ENCODE peak calls at places on chromosomes 7 and 10, in five cellular contexts. One of them, this sample, is unnamed.

GRCh38 chr10:121092341-121093099 is 241.4 kb downstream of the WDR11 start:
- DNase-seq in H1: no peak
- DNase-seq in K562: no peak
- DNase-seq in HepG2: no peak
- DNase-seq in A549: no peak
- DNase-seq in this sample: no peak

GRCh38 chr7:47783456-47784240 is 164.6 kb downstream of the PKD1L1 start:
- DNase-seq in K562: no peak
- DNase-seq in HepG2: peak
- DNase-seq in A549: peak
- DNase-seq in H1: no peak
- DNase-seq in this sample: peak

GRCh38 chr10:90777614-90778013 is 80.2 kb downstream of the HTR7 start:
- DNase-seq in HepG2: no peak
- DNase-seq in H1: no peak
- DNase-seq in A549: no peak
- DNase-seq in K562: no peak
- DNase-seq in this sample: no peak

GRCh38 chr7:68680235-68680872 is 917.9 kb upstream of the AUTS2 start:
- DNase-seq in K562: no peak
- DNase-seq in HepG2: no peak
- DNase-seq in A549: no peak
- DNase-seq in H1: no peak
- DNase-seq in this sample: no peak

GRCh38 chr10:29546773-29547313 is 87.9 kb downstream of the SVIL start:
- DNase-seq in A549: no peak
- DNase-seq in K562: no peak
- DNase-seq in HepG2: no peak
- DNase-seq in H1: no peak
- DNase-seq in this sample: no peak

GRCh38 chr10:133289761-133290160 is 13.1 kb upstream of the ADAM8 start:
- DNase-seq in A549: no peak
- DNase-seq in K562: no peak
- DNase-seq in HepG2: no peak
- DNase-seq in H1: no peak
- DNase-seq in this sample: no peak

GRCh38 chr10:17380016-17380415 is 74.4 kb downstream of the ST8SIA6 start:
- DNase-seq in H1: no peak
- DNase-seq in K562: no peak
- DNase-seq in A549: no peak
- DNase-seq in HepG2: no peak
- DNase-seq in this sample: no peak

GRCh38 chr10:123270221-123270620 is 116.0 kb downstream of the BUB3 start:
- DNase-seq in K562: no peak
- DNase-seq in HepG2: no peak
- DNase-seq in H1: no peak
- DNase-seq in A549: no peak
- DNase-seq in this sample: peak

GRCh38 chr7:36285276-36285675 is 104.4 kb upstream of the ANLN start:
- DNase-seq in A549: no peak
- DNase-seq in H1: no peak
- DNase-seq in K562: no peak
- DNase-seq in HepG2: no peak
- DNase-seq in this sample: no peak

GRCh38 chr10:103415581-103415980 is 19.2 kb downstream of the PDCD11 start:
- DNase-seq in A549: no peak
- DNase-seq in HepG2: no peak
- DNase-seq in H1: no peak
- DNase-seq in K562: no peak
- DNase-seq in this sample: no peak

GRCh38 chr10:72126184-72126871 is 38.0 kb upstream of the SPOCK2 start:
- DNase-seq in A549: peak
- DNase-seq in K562: peak
- DNase-seq in HepG2: peak
- DNase-seq in H1: no peak
- DNase-seq in this sample: peak

GRCh38 chr10:123570051-123570897 is 95.9 kb upstream of the GPR26 start:
- DNase-seq in K562: no peak
- DNase-seq in A549: no peak
- DNase-seq in HepG2: no peak
- DNase-seq in H1: peak
- DNase-seq in this sample: no peak

GRCh38 chr10:88038268-88038667 is 174.8 kb downstream of the PTEN start:
- DNase-seq in K562: no peak
- DNase-seq in HepG2: no peak
- DNase-seq in H1: no peak
- DNase-seq in A549: no peak
- DNase-seq in this sample: peak

GRCh38 chr10:122143238-122143841 is 127.8 kb upstream of the BTBD16 start:
- DNase-seq in A549: no peak
- DNase-seq in H1: no peak
- DNase-seq in HepG2: no peak
- DNase-seq in K562: no peak
- DNase-seq in this sample: no peak

GRCh38 chr7:100353685-100354330 is 4.1 kb upstream of the PILRB start:
- DNase-seq in HepG2: no peak
- DNase-seq in K562: no peak
- DNase-seq in H1: no peak
- DNase-seq in A549: no peak
- DNase-seq in this sample: no peak

GRCh38 chr7:1767524-1767923 is 97.4 kb downstream of the ELFN1 start:
- DNase-seq in K562: peak
- DNase-seq in A549: no peak
- DNase-seq in HepG2: peak
- DNase-seq in H1: no peak
- DNase-seq in this sample: no peak

GRCh38 chr10:61157182-61157581 is 213.2 kb upstream of the RHOBTB1 start:
- DNase-seq in K562: no peak
- DNase-seq in HepG2: no peak
- DNase-seq in H1: no peak
- DNase-seq in A549: no peak
- DNase-seq in this sample: no peak

GRCh38 chr7:105461518-105461917 is 60.6 kb downstream of the PUS7 start:
- DNase-seq in H1: no peak
- DNase-seq in A549: no peak
- DNase-seq in HepG2: peak
- DNase-seq in K562: no peak
- DNase-seq in this sample: peak

GRCh38 chr7:142782922-142783900 is 12.4 kb downstream of the PRSS2 start:
- DNase-seq in A549: peak
- DNase-seq in K562: peak
- DNase-seq in H1: peak
- DNase-seq in HepG2: peak
- DNase-seq in this sample: peak

GRCh38 chr10:114401195-114401741 is 3.0 kb downstream of the AFAP1L2 start:
- DNase-seq in HepG2: no peak
- DNase-seq in A549: no peak
- DNase-seq in H1: no peak
- DNase-seq in K562: no peak
- DNase-seq in this sample: peak

GRCh38 chr10:62830577-62831122 is 14.5 kb upstream of the EGR2 start:
- DNase-seq in K562: no peak
- DNase-seq in A549: no peak
- DNase-seq in H1: no peak
- DNase-seq in HepG2: no peak
- DNase-seq in this sample: no peak
- TF ChIP-seq MAFK in K562: no peak
- TF ChIP-seq MAFK in A549: no peak
- TF ChIP-seq MAFK in H1: no peak
- TF ChIP-seq MAFK in HepG2: no peak
- TF ChIP-seq MAFK in this sample: no peak

GRCh38 chr7:120950539-120951308 is at the start of gene ING3:
- DNase-seq in HepG2: peak
- DNase-seq in A549: peak
- DNase-seq in H1: peak
- DNase-seq in K562: peak
- DNase-seq in this sample: peak

GRCh38 chr7:120950026-120950538 is 495 bp upstream of the ING3 start:
- DNase-seq in A549: no peak
- DNase-seq in K562: no peak
- DNase-seq in HepG2: no peak
- DNase-seq in H1: no peak
- DNase-seq in this sample: no peak

GRCh38 chr7:120951309-120951706 is 731 bp downstream of the ING3 start:
- DNase-seq in H1: no peak
- DNase-seq in A549: no peak
- DNase-seq in K562: no peak
- DNase-seq in HepG2: no peak
- DNase-seq in this sample: no peak

GRCh38 chr7:120947980-120948379 is 2.6 kb upstream of the ING3 start:
- DNase-seq in A549: no peak
- DNase-seq in H1: no peak
- DNase-seq in HepG2: no peak
- DNase-seq in K562: no peak
- DNase-seq in this sample: no peak

GRCh38 chr7:120949393-120949799 is 1.2 kb upstream of the ING3 start:
- DNase-seq in H1: no peak
- DNase-seq in A549: no peak
- DNase-seq in K562: no peak
- DNase-seq in HepG2: no peak
- DNase-seq in this sample: no peak
- TF ChIP-seq MAFK in H1: no peak
- TF ChIP-seq MAFK in A549: no peak
- TF ChIP-seq MAFK in K562: no peak
- TF ChIP-seq MAFK in HepG2: no peak
- TF ChIP-seq MAFK in this sample: no peak

GRCh38 chr7:128322040-128322643 is 21.6 kb downstream of the RBM28 start:
- DNase-seq in A549: no peak
- DNase-seq in K562: no peak
- DNase-seq in HepG2: peak
- DNase-seq in H1: no peak
- DNase-seq in this sample: peak
- TF ChIP-seq MAFK in A549: no peak
- TF ChIP-seq MAFK in K562: no peak
- TF ChIP-seq MAFK in HepG2: no peak
- TF ChIP-seq MAFK in H1: no peak
- TF ChIP-seq MAFK in this sample: no peak

GRCh38 chr10:93160829-93161228 is 87.1 kb downstream of the CYP26A1 start:
- DNase-seq in A549: no peak
- DNase-seq in HepG2: no peak
- DNase-seq in K562: no peak
- DNase-seq in H1: no peak
- DNase-seq in this sample: peak
- TF ChIP-seq MAFK in A549: no peak
- TF ChIP-seq MAFK in HepG2: no peak
- TF ChIP-seq MAFK in K562: no peak
- TF ChIP-seq MAFK in H1: no peak
- TF ChIP-seq MAFK in this sample: no peak